ENCODE peak calls at places on chromosomes 3 and 15, in four cellular contexts. One of them, this sample, is unnamed. For H3K4me1, the result is how much of the 10 kb centered on the place peaks cover.

GRCh38 chr3:184230081-184230602 is 757 bp downstream of the VWA5B2 start:
- DNase-seq in GM23248: peak
- DNase-seq in astrocyte: no peak
- DNase-seq in prostate gland: no peak
- DNase-seq in this sample: no peak

GRCh38 chr3:63864008-63864871 is 573 bp downstream of the ATXN7 start:
- DNase-seq in GM23248: peak
- DNase-seq in astrocyte: no peak
- DNase-seq in prostate gland: peak
- DNase-seq in this sample: peak

GRCh38 chr15:28934645-28935044 is 48.9 kb downstream of the APBA2 start:
- DNase-seq in GM23248: no peak
- DNase-seq in astrocyte: no peak
- DNase-seq in prostate gland: no peak
- DNase-seq in this sample: no peak

GRCh38 chr15:35545316-35545824 is 595 bp downstream of the DPH6 start:
- DNase-seq in GM23248: peak
- DNase-seq in astrocyte: peak
- DNase-seq in prostate gland: peak
- DNase-seq in this sample: peak

GRCh38 chr15:74795961-74796625 is 14.2 kb downstream of the CSK start:
- DNase-seq in GM23248: no peak
- DNase-seq in astrocyte: no peak
- DNase-seq in prostate gland: no peak
- DNase-seq in this sample: no peak

GRCh38 chr3:188533172-188533571 is 379.2 kb downstream of the LPP start:
- DNase-seq in GM23248: no peak
- DNase-seq in astrocyte: no peak
- DNase-seq in prostate gland: no peak
- DNase-seq in this sample: no peak

GRCh38 chr3:126551839-126552687 is 6.7 kb downstream of the C3orf22 start:
- DNase-seq in GM23248: no peak
- DNase-seq in astrocyte: no peak
- DNase-seq in prostate gland: no peak
- DNase-seq in this sample: no peak

GRCh38 chr3:61985020-61985419 is 388.3 kb downstream of the FEZF2 start:
- DNase-seq in GM23248: peak
- DNase-seq in astrocyte: peak
- DNase-seq in prostate gland: no peak
- DNase-seq in this sample: peak

GRCh38 chr3:35965908-35966307 is 326.6 kb downstream of the ARPP21 start:
- DNase-seq in GM23248: peak
- DNase-seq in astrocyte: peak
- DNase-seq in prostate gland: no peak
- DNase-seq in this sample: no peak

GRCh38 chr3:54243262-54243931 is 121.0 kb downstream of the CACNA2D3 start:
- DNase-seq in GM23248: peak
- DNase-seq in astrocyte: no peak
- DNase-seq in prostate gland: no peak
- DNase-seq in this sample: no peak
- H3K4me3 ChIP-seq in GM23248: peak
- H3K4me3 ChIP-seq in astrocyte: no peak
- H3K4me3 ChIP-seq in prostate gland: peak
- H3K4me3 ChIP-seq in this sample: no peak

DNA sequence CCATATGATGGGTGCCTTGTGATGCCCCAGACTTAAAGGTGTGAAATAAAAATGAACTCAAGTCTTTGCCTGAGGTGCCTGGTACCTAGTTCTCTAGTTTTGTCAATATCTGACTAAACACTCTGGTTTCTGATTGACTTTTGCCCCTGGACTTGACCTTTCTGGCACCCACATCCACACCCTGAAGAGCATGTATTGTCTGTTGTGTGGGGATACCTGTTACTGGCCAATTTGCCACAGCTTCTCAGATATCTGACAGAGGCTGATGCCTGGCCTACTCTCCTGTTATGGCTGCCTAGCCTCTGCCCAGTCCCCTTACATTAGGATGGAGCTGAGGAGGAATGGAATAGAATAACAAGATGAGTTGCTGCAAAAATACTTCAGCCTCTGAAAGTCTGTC is 3.6 kb downstream of the ZBTB38 start:
- DNase-seq in GM23248: no peak
- DNase-seq in astrocyte: no peak
- DNase-seq in prostate gland: no peak
- DNase-seq in this sample: no peak
- H3K4me1 ChIP-seq in GM23248: under half
- H3K4me1 ChIP-seq in astrocyte: half or more
- H3K4me1 ChIP-seq in prostate gland: under half
- H3K4me1 ChIP-seq in this sample: under half

GRCh38 chr3:133940536-133940935 is 44.9 kb upstream of the RAB6B start:
- DNase-seq in GM23248: no peak
- DNase-seq in astrocyte: no peak
- DNase-seq in prostate gland: no peak
- DNase-seq in this sample: no peak
- H3K4me3 ChIP-seq in GM23248: no peak
- H3K4me3 ChIP-seq in astrocyte: no peak
- H3K4me3 ChIP-seq in prostate gland: no peak
- H3K4me3 ChIP-seq in this sample: no peak

GRCh38 chr3:39144748-39145380 is 8.5 kb downstream of the CSRNP1 start:
- DNase-seq in GM23248: no peak
- DNase-seq in astrocyte: no peak
- DNase-seq in prostate gland: no peak
- DNase-seq in this sample: no peak
- H3K4me1 ChIP-seq in GM23248: half or more
- H3K4me1 ChIP-seq in astrocyte: half or more
- H3K4me1 ChIP-seq in prostate gland: half or more
- H3K4me1 ChIP-seq in this sample: under half

GRCh38 chr15:58410353-58410752 is 21.4 kb upstream of the LIPC start:
- DNase-seq in GM23248: peak
- DNase-seq in astrocyte: no peak
- DNase-seq in prostate gland: no peak
- DNase-seq in this sample: peak
- H3K4me3 ChIP-seq in GM23248: peak
- H3K4me3 ChIP-seq in astrocyte: no peak
- H3K4me3 ChIP-seq in prostate gland: no peak
- H3K4me3 ChIP-seq in this sample: peak

DNA sequence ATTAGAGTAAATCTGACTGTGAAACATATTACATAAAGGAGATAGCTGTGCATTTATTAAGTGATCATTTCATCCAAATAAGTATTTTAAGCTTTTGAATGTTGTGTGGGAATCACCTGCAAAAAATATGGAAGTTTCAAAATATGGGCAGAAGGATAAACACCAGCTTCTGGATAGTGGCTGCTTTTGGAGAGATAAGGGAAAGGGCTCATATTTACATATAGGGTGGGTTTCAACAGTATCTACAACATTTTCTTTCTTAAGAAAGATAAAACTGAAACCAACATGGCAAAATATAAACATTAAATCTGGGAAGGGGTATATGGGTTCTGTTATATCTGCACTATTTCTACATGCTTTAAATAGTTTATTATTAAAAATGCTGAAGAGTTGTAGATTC is 12.3 kb downstream of the ARPP19 start:
- DNase-seq in GM23248: no peak
- DNase-seq in astrocyte: no peak
- DNase-seq in prostate gland: no peak
- DNase-seq in this sample: no peak
- H3K4me1 ChIP-seq in GM23248: under half
- H3K4me1 ChIP-seq in astrocyte: under half
- H3K4me1 ChIP-seq in prostate gland: under half
- H3K4me1 ChIP-seq in this sample: under half